ENCODE peak calls at places on chromosome X, in ten cellular contexts. L is prostate gland; Z is mucosa of descending colon; V is naive thymus-derived CD4-positive, alpha-beta T cell; A is OCI-LY7; X is thoracic aorta; J is HFF-Myc; B is adrenal gland; N is cardiac fibroblast; O is ovary. E is an unnamed sample.

GRCh38 chrX:150569155-150569477 is 695 bp downstream of the MTM1 start:
- DNase-seq in V (peak; percentile 51), X (no peak), L (no peak), B (peak; percentile 51), O (no peak), A (peak; percentile 41), Z (peak; percentile 66), J (no peak), N (peak; percentile 48), E (peak; percentile 78)

GRCh38 chrX:109874548-109874947 is 128.4 kb upstream of the TMEM164 start:
- DNase-seq in X (no peak), B (no peak), L (no peak), V (no peak), A (no peak), N (no peak), J (no peak), O (no peak), Z (no peak), E (no peak)

GRCh38 chrX:130984782-130985181 is 73.4 kb upstream of the ARHGAP36 start:
- DNase-seq in Z (no peak), V (no peak), L (peak; percentile 15), X (no peak), B (no peak), A (no peak), O (no peak), J (no peak), N (no peak), E (no peak)

GRCh38 chrX:100368167-100368566 is 41.9 kb downstream of the PCDH19 start:
- DNase-seq in V (no peak), N (peak; percentile 11), Z (no peak), L (no peak), O (no peak), A (peak; percentile 11), J (no peak), B (peak; percentile 17), X (no peak), E (no peak)

GRCh38 chrX:18871161-18871880 is 112.6 kb downstream of the PHKA2 start:
- DNase-seq in O (no peak), X (no peak), J (no peak), N (peak; percentile 25), V (no peak), L (no peak), A (no peak), Z (no peak), B (no peak), E (no peak)

GRCh38 chrX:17459596-17459995 is 84.6 kb downstream of the NHS start:
- DNase-seq in N (peak; percentile 72), X (no peak), V (no peak), J (no peak), A (no peak), O (no peak), Z (no peak), B (no peak), L (no peak), E (no peak)

GRCh38 chrX:10603612-10604011 is 16.8 kb downstream of the MID1 start:
- DNase-seq in B (no peak), O (no peak), N (no peak), Z (no peak), J (no peak), L (no peak), X (no peak), V (no peak), A (no peak), E (no peak)

GRCh38 chrX:55867254-55867653 is 149.7 kb downstream of the RRAGB start:
- DNase-seq in O (no peak), J (no peak), A (no peak), V (no peak), Z (no peak), X (no peak), L (no peak), N (peak; percentile 57), B (no peak), E (no peak)

GRCh38 chrX:74242050-74242449 is 61.9 kb upstream of the ZCCHC13 start:
- DNase-seq in X (no peak), L (no peak), A (no peak), J (peak; percentile 19), V (no peak), N (peak; percentile 62), B (no peak), O (no peak), Z (no peak), E (no peak)

GRCh38 chrX:39335447-39336235 is 534.4 kb downstream of the MID1IP1 start:
- DNase-seq in L (peak; percentile 62), O (no peak), Z (no peak), A (no peak), V (no peak), X (no peak), N (no peak), B (no peak), J (no peak), E (no peak)

GRCh38 chrX:71991164-71991563 is 80.5 kb downstream of the NHSL2 start:
- DNase-seq in N (no peak), X (no peak), L (no peak), J (no peak), B (no peak), Z (no peak), V (no peak), A (no peak), O (no peak), E (no peak)

GRCh38 chrX:54551801-54552200 is 21.8 kb downstream of the GNL3L start:
- DNase-seq in N (no peak), X (no peak), J (no peak), L (no peak), O (no peak), Z (no peak), B (no peak), V (no peak), A (no peak), E (no peak)

GRCh38 chrX:12496343-12496742 is 294.9 kb upstream of the PRPS2 start:
- DNase-seq in L (no peak), J (no peak), X (no peak), O (no peak), Z (no peak), N (no peak), V (no peak), B (no peak), A (no peak), E (no peak)

GRCh38 chrX:139388234-139388633 is 142.3 kb upstream of the F9 start:
- DNase-seq in N (no peak), A (no peak), X (no peak), V (no peak), J (no peak), L (no peak), Z (no peak), B (no peak), O (no peak), E (no peak)

GRCh38 chrX:47941423-47941822 is 62.4 kb downstream of the ZNF182 start:
- DNase-seq in B (no peak), O (no peak), J (no peak), V (no peak), N (no peak), A (no peak), X (no peak), L (no peak), Z (no peak), E (no peak)

GRCh38 chrX:12975999-12976558 is 1.2 kb downstream of the TMSB4X start:
- DNase-seq in J (no peak), V (no peak), X (no peak), Z (peak; percentile 69), N (peak; percentile 47), L (no peak), B (peak; percentile 42), A (peak; percentile 79), O (peak; percentile 43), E (peak; percentile 79)

GRCh38 chrX:28920554-28920953 is 333.3 kb downstream of the IL1RAPL1 start:
- DNase-seq in X (no peak), L (no peak), O (no peak), Z (no peak), J (no peak), B (no peak), V (no peak), A (no peak), N (no peak), E (no peak)

GRCh38 chrX:44951572-44952067 is 78.6 kb downstream of the KDM6A start:
- DNase-seq in X (no peak), V (no peak), N (no peak), B (no peak), L (no peak), J (no peak), O (no peak), Z (no peak), A (no peak), E (no peak)
- H3K4me3 ChIP-seq in X (no peak overlapping the region), V (no peak overlapping the region), N (no peak overlapping the region), B (no peak overlapping the region), L (no peak overlapping the region), J (no peak overlapping the region), O (no peak overlapping the region), Z (no peak overlapping the region), A (no peak overlapping the region), E (no peak overlapping the region)

GRCh38 chrX:119757646-119757978 is 776 bp upstream of the SOWAHD start:
- DNase-seq in O (no peak), A (no peak), B (no peak), V (no peak), Z (no peak), X (no peak), L (no peak), N (no peak), J (no peak), E (no peak)
- H3K4me3 ChIP-seq in O (peak overlapping the region; percentile 32), A (peak overlapping the region; percentile 65), B (no peak overlapping the region), V (peak overlapping the region; percentile 27), Z (no peak overlapping the region), X (peak overlapping the region; percentile 73), L (peak overlapping the region; percentile 37), N (no peak overlapping the region), J (no peak overlapping the region), E (no peak overlapping the region)

GRCh38 chrX:129565046-129565649 is 25.1 kb downstream of the OCRL start:
- DNase-seq in O (no peak), X (no peak), Z (no peak), N (no peak), V (no peak), L (no peak), J (no peak), A (no peak), B (no peak), E (no peak)
- H3K4me3 ChIP-seq in O (no peak overlapping the region), X (no peak overlapping the region), Z (no peak overlapping the region), N (no peak overlapping the region), V (no peak overlapping the region), L (no peak overlapping the region), J (no peak overlapping the region), A (no peak overlapping the region), B (no peak overlapping the region), E (no peak overlapping the region)

GRCh38 chrX:152641256-152641875 is 3.7 kb downstream of the GABRQ start:
- DNase-seq in Z (no peak), X (no peak), O (no peak), N (no peak), J (no peak), B (no peak), L (no peak), V (no peak), A (no peak), E (no peak)

GRCh38 chrX:152639426-152639825 is 1.7 kb downstream of the GABRQ start:
- DNase-seq in N (no peak), L (no peak), O (no peak), X (no peak), A (no peak), Z (no peak), V (no peak), B (no peak), J (no peak), E (no peak)

GRCh38 chrX:152641996-152642395 is 4.3 kb downstream of the GABRQ start:
- DNase-seq in J (no peak), L (no peak), X (no peak), O (no peak), V (no peak), Z (no peak), B (no peak), N (peak; percentile 6), A (no peak), E (no peak)

GRCh38 chrX:152640039-152640818 is 2.5 kb downstream of the GABRQ start:
- DNase-seq in V (no peak), X (no peak), A (no peak), J (no peak), N (peak; percentile 18), O (no peak), Z (no peak), L (no peak), B (no peak), E (no peak)

GRCh38 chrX:152642931-152643525 is 5.3 kb downstream of the GABRQ start:
- DNase-seq in O (no peak), J (no peak), L (no peak), A (no peak), Z (no peak), N (no peak), X (no peak), B (no peak), V (no peak), E (no peak)
- H3K4me3 ChIP-seq in O (no peak overlapping the region), J (no peak overlapping the region), L (no peak overlapping the region), A (no peak overlapping the region), Z (no peak overlapping the region), N (no peak overlapping the region), X (no peak overlapping the region), B (no peak overlapping the region), V (no peak overlapping the region), E (no peak overlapping the region)